ENCODE peak calls at places on chromosomes 16 and 17, in nine cellular contexts. T is thoracic aorta, S is lung, Z is pancreas, Q is nephron progenitor cell, P is ascending aorta, C is cardiac muscle cell, M is AG04449, H is AG09309. B is an unnamed sample.

GRCh38 chr17:17420561-17421269 is 56.1 kb upstream of the MED9 start:
- DNase-seq in T (no peak), S (no peak), Z (no peak), Q (no peak), P (peak), C (no peak), M (no peak), H (no peak), B (no peak)

GRCh38 chr17:8109669-8110455 is 8.5 kb downstream of the ALOXE3 start:
- DNase-seq in T (no peak), S (no peak), Z (peak), Q (peak), P (peak), C (peak), M (no peak), H (no peak), B (no peak)

GRCh38 chr17:1005361-1005946 is 8.5 kb downstream of the TIMM22 start:
- DNase-seq in T (no peak), S (no peak), Z (peak), Q (no peak), P (peak), C (no peak), M (no peak), H (no peak), B (no peak)

GRCh38 chr16:70520612-70521297 is 2.6 kb downstream of the COG4 start:
- DNase-seq in T (no peak), S (no peak), Z (no peak), Q (no peak), P (no peak), C (no peak), M (peak), H (peak), B (no peak)

GRCh38 chr16:2912330-2913199 is 834 bp downstream of the FLYWCH1 start:
- DNase-seq in T (no peak), S (no peak), Z (peak), Q (peak), P (peak), C (peak), M (no peak), H (peak), B (no peak)

GRCh38 chr17:82450357-82451106 is at the start of gene CYBC1:
- DNase-seq in T (peak), S (peak), Z (peak), Q (peak), P (peak), C (peak), M (peak), H (peak), B (peak)

GRCh38 chr17:6005939-6006338 is 64.2 kb upstream of the WSCD1 start:
- DNase-seq in T (no peak), S (no peak), Z (no peak), Q (no peak), P (no peak), C (no peak), M (no peak), H (no peak), B (no peak)

GRCh38 chr16:28863929-28864886 is 565 bp downstream of the SH2B1 start:
- DNase-seq in T (no peak), S (no peak), Z (no peak), Q (peak), P (no peak), C (peak), M (no peak), H (no peak), B (no peak)

GRCh38 chr17:67770539-67770938 is 52.8 kb downstream of the NOL11 start:
- DNase-seq in T (no peak), S (no peak), Z (no peak), Q (no peak), P (no peak), C (no peak), M (no peak), H (no peak), B (no peak)

GRCh38 chr17:42276359-42276608 is at the start of gene STAT5B:
- DNase-seq in T (no peak), S (peak), Z (peak), Q (peak), P (peak), C (no peak), M (no peak), H (no peak), B (no peak)

GRCh38 chr16:23182206-23182674 is 305 bp upstream of the SCNN1G start:
- DNase-seq in T (no peak), S (peak), Z (peak), Q (peak), P (peak), C (peak), M (no peak), H (no peak), B (peak)
- TF ChIP-seq CTCF in T (peak), S (peak), Z (peak), Q (peak), P (peak), C (peak), M (peak), H (peak), B (peak)

DNA sequence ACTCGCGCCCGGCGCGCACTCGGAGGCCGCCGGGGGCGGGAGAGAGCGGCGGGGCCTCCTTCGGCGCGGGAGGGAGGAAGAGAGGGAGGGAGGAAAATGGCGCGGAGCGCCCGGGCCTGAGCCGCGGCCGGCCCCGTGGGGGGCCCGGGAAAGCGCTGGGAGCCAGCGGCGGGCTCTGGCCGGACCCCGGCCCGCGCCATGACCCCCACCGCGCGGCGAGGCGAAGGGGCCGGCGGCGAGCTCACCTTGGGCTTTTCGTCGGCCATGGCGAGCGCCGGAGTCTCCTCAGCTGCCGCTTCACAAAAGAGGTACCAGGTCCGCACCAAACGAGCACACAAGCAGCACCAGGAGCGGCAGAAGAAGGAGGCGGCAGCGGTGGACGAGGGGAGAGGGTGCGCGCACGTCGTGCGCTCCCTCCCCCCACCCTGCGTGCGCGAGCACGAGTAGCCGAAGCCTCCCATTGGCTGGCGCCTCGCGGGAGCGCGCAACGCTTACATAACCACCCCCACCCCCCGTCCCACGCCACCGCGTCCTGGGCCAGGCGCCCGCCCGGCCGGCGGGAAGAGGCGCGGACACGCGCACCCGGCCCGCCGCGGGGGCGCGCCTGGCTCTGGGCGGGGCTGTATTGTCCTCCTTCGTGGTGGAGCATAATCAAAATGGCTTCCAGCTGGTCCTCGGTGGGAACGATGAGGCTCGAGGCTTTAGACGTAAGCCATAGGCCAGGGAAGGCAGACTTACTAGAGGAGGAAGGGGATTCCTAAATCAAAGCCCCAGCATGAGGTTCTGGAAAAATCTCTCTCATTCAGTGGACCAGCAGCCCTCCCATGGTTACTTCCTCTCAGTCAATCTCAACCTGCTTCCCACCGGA is at the start of gene SUMO2:
- DNase-seq in T (peak), S (peak), Z (peak), Q (peak), P (peak), C (peak), M (peak), H (peak), B (peak)
- TF ChIP-seq CTCF in T (peak), S (no peak), Z (peak), Q (no peak), P (no peak), C (peak), M (peak), H (peak), B (peak)

GRCh38 chr16:57759131-57759530 is 23.6 kb downstream of the KATNB1 start:
- DNase-seq in T (no peak), S (no peak), Z (no peak), Q (no peak), P (no peak), C (no peak), M (no peak), H (no peak), B (no peak)

GRCh38 chr16:57761957-57762356 is 26.4 kb downstream of the KATNB1 start:
- DNase-seq in T (no peak), S (no peak), Z (no peak), Q (no peak), P (no peak), C (no peak), M (no peak), H (no peak), B (no peak)

GRCh38 chr16:57761301-57761700 is 25.7 kb downstream of the KATNB1 start:
- DNase-seq in T (no peak), S (no peak), Z (no peak), Q (no peak), P (no peak), C (no peak), M (no peak), H (no peak), B (no peak)

GRCh38 chr16:57759541-57760356 is 24.2 kb downstream of the KATNB1 start:
- DNase-seq in T (no peak), S (no peak), Z (no peak), Q (no peak), P (no peak), C (no peak), M (no peak), H (no peak), B (no peak)

GRCh38 chr16:57760357-57761160 is 25.0 kb downstream of the KATNB1 start:
- DNase-seq in T (no peak), S (no peak), Z (no peak), Q (no peak), P (no peak), C (no peak), M (no peak), H (no peak), B (no peak)
- TF ChIP-seq CTCF in T (no peak), S (no peak), Z (no peak), Q (no peak), P (no peak), C (no peak), M (no peak), H (no peak), B (no peak)

GRCh38 chr17:50311112-50311460 is 34.8 kb upstream of the XYLT2 start:
- DNase-seq in T (no peak), S (no peak), Z (no peak), Q (no peak), P (no peak), C (no peak), M (no peak), H (no peak), B (no peak)

GRCh38 chr17:50310455-50311111 is 35.3 kb upstream of the XYLT2 start:
- DNase-seq in T (no peak), S (no peak), Z (no peak), Q (no peak), P (no peak), C (no peak), M (no peak), H (no peak), B (no peak)

GRCh38 chr17:50311483-50311882 is 34.4 kb upstream of the XYLT2 start:
- DNase-seq in T (no peak), S (no peak), Z (no peak), Q (no peak), P (no peak), C (no peak), M (no peak), H (no peak), B (no peak)

GRCh38 chr17:50307654-50308053 is 33.4 kb downstream of the TMEM92 start:
- DNase-seq in T (no peak), S (no peak), Z (no peak), Q (no peak), P (no peak), C (no peak), M (no peak), H (no peak), B (no peak)

DNA sequence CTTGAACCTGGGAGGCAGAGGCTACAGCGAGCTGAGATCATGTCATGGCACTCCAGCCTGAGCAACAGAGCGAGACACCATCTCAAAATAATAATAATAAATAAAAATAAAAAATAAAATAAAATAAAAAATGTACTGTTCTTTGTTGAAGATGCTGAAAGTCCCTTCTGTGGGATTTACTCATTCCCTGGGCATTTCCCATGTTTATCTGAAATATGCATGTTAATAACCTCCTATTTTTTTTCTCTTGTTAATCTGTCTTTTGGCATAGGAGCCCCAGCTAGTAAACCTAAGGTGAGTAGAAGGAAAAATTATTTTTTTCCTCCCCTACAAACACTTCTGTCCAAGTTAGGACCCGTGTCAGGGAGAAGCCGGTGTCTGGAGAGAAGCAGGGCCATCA is 34.4 kb downstream of the TMEM92 start:
- DNase-seq in T (no peak), S (no peak), Z (no peak), Q (no peak), P (no peak), C (no peak), M (no peak), H (no peak), B (no peak)
- TF ChIP-seq CTCF in T (no peak), S (no peak), Z (no peak), Q (no peak), P (no peak), C (no peak), M (no peak), H (no peak), B (no peak)

DNA sequence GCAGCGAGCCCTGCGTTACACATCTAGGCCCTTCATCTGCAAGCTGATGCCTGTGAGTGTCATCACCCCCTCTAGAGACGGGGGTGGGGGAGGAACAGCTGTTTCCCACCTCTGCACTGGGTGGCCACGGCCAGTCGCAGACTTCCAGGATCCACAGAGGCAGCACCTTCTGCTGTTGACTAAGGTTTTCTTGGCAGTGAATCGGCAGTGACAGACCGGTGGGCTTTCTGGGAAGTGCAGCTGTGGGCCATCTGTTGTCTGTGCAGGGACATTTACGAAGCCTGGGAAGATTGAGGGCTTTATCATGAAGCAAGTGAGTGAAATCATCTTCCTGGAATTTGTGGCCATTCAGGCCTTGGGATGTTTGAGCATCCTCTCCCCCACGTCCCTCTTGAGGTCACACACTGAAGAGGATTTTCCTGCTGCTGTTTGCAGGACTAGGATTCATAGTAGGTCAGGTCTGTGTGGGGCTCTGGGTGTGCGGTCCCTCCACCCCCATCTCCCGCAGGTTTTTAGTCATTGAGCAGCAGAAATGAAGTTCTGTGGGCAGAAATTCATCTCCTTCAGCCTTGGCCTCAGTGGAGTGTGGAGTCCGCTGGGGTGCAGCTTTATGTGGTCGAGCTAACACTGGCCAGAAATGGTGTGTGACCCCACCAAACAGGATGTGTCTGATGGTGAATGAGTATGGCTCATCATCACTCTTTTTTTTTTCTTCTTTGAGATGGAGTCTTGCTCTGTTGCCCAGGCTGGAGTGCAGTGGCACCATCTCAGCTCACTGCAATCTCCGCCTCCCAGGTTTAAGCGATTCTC is 12.0 kb downstream of the PGS1 start:
- DNase-seq in T (no peak), S (no peak), Z (no peak), Q (no peak), P (no peak), C (no peak), M (peak), H (peak), B (no peak)
- TF ChIP-seq CTCF in T (no peak), S (no peak), Z (no peak), Q (no peak), P (no peak), C (no peak), M (peak), H (peak), B (peak)

GRCh38 chr17:31479524-31479923 is 88.0 kb downstream of the RAB11FIP4 start:
- DNase-seq in T (no peak), S (no peak), Z (no peak), Q (no peak), P (no peak), C (no peak), M (no peak), H (no peak), B (no peak)

GRCh38 chr17:31481783-31482081 is 90.3 kb downstream of the RAB11FIP4 start:
- DNase-seq in T (no peak), S (no peak), Z (no peak), Q (no peak), P (no peak), C (no peak), M (no peak), H (no peak), B (no peak)

GRCh38 chr17:31480904-31481782 is 89.7 kb downstream of the RAB11FIP4 start:
- DNase-seq in T (no peak), S (no peak), Z (no peak), Q (no peak), P (no peak), C (no peak), M (no peak), H (no peak), B (no peak)

GRCh38 chr17:31479009-31479408 is 87.5 kb downstream of the RAB11FIP4 start:
- DNase-seq in T (no peak), S (no peak), Z (no peak), Q (no peak), P (no peak), C (no peak), M (no peak), H (no peak), B (no peak)

GRCh38 chr17:31480067-31480466 is 88.6 kb downstream of the RAB11FIP4 start:
- DNase-seq in T (no peak), S (no peak), Z (no peak), Q (no peak), P (no peak), C (no peak), M (no peak), H (no peak), B (no peak)
- TF ChIP-seq CTCF in T (no peak), S (no peak), Z (no peak), Q (no peak), P (no peak), C (no peak), M (no peak), H (no peak), B (no peak)

DNA sequence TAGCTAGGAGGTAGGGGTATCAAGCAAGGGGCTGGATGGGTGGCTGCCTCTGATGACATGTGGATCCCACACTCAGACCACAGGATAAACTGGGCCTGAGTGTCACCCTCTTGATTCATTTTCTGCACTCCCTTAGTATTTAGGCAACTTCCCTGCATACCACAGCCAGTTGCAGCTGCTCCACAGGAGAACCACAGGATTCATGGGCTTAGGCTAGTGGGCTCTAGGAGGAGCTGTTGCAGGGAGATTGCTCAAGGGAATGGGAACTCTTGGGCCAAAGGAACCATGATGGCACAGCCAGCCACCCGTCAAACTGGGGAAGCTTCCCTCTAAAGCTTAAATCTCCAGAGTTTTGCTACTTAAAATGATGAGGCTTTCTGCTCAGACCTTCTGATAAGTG is 269.7 kb upstream of the ASIC2 start:
- DNase-seq in T (no peak), S (no peak), Z (no peak), Q (no peak), P (no peak), C (no peak), M (no peak), H (no peak), B (no peak)
- TF ChIP-seq CTCF in T (no peak), S (no peak), Z (no peak), Q (no peak), P (no peak), C (no peak), M (no peak), H (no peak), B (no peak)